ENCODE peak calls at places on chromosome 6, in five cellular contexts. One of them, this sample, is unnamed.

GRCh38 chr6:134984821-134985220 is 34.9 kb upstream of the ALDH8A1 start:
- DNase-seq in activated naive CD4-positive, alpha-beta T cell treated with anti-CD3 and anti-CD28 coated beads for 36 hours: no peak
- DNase-seq in omental fat pad: no peak
- DNase-seq in D341Med: no peak
- DNase-seq in OCI-LY7: no peak
- DNase-seq in this sample: peak; percentile 56

GRCh38 chr6:134097114-134097707 is 44.8 kb upstream of the SLC2A12 start:
- DNase-seq in D341Med: peak; percentile 74
- DNase-seq in OCI-LY7: peak; percentile 70
- DNase-seq in activated naive CD4-positive, alpha-beta T cell treated with anti-CD3 and anti-CD28 coated beads for 36 hours: peak; percentile 80
- DNase-seq in omental fat pad: peak; percentile 41
- DNase-seq in this sample: peak; percentile 87

GRCh38 chr6:168095741-168096250 is 16.8 kb upstream of the FRMD1 start:
- DNase-seq in D341Med: no peak
- DNase-seq in omental fat pad: no peak
- DNase-seq in activated naive CD4-positive, alpha-beta T cell treated with anti-CD3 and anti-CD28 coated beads for 36 hours: no peak
- DNase-seq in OCI-LY7: no peak
- DNase-seq in this sample: no peak

GRCh38 chr6:143405381-143406154 is 44.9 kb downstream of the ADAT2 start:
- DNase-seq in D341Med: no peak
- DNase-seq in activated naive CD4-positive, alpha-beta T cell treated with anti-CD3 and anti-CD28 coated beads for 36 hours: no peak
- DNase-seq in omental fat pad: no peak
- DNase-seq in OCI-LY7: no peak
- DNase-seq in this sample: peak; percentile 26

GRCh38 chr6:169289671-169290408 is 36.2 kb upstream of the THBS2 start:
- DNase-seq in omental fat pad: no peak
- DNase-seq in activated naive CD4-positive, alpha-beta T cell treated with anti-CD3 and anti-CD28 coated beads for 36 hours: no peak
- DNase-seq in OCI-LY7: no peak
- DNase-seq in D341Med: no peak
- DNase-seq in this sample: peak; percentile 57

GRCh38 chr6:44202972-44203750 is 13.6 kb upstream of the MYMX start:
- DNase-seq in D341Med: peak; percentile 20
- DNase-seq in omental fat pad: no peak
- DNase-seq in activated naive CD4-positive, alpha-beta T cell treated with anti-CD3 and anti-CD28 coated beads for 36 hours: no peak
- DNase-seq in OCI-LY7: no peak
- DNase-seq in this sample: peak; percentile 43

GRCh38 chr6:158161566-158162254 is 6.4 kb downstream of the SERAC1 start:
- DNase-seq in omental fat pad: no peak
- DNase-seq in OCI-LY7: no peak
- DNase-seq in D341Med: no peak
- DNase-seq in activated naive CD4-positive, alpha-beta T cell treated with anti-CD3 and anti-CD28 coated beads for 36 hours: no peak
- DNase-seq in this sample: no peak

GRCh38 chr6:31952140-31952805 is 6.4 kb downstream of the CFB start:
- DNase-seq in D341Med: peak; percentile 63
- DNase-seq in OCI-LY7: peak; percentile 44
- DNase-seq in omental fat pad: no peak
- DNase-seq in activated naive CD4-positive, alpha-beta T cell treated with anti-CD3 and anti-CD28 coated beads for 36 hours: peak; percentile 60
- DNase-seq in this sample: peak; percentile 78

GRCh38 chr6:28161410-28162079 is 19.9 kb downstream of the ZKSCAN8 start:
- DNase-seq in D341Med: peak; percentile 88
- DNase-seq in OCI-LY7: peak; percentile 13
- DNase-seq in activated naive CD4-positive, alpha-beta T cell treated with anti-CD3 and anti-CD28 coated beads for 36 hours: peak; percentile 91
- DNase-seq in omental fat pad: peak; percentile 37
- DNase-seq in this sample: peak; percentile 62

GRCh38 chr6:26180346-26180745 is 93.1 kb downstream of the HFE start:
- DNase-seq in omental fat pad: no peak
- DNase-seq in activated naive CD4-positive, alpha-beta T cell treated with anti-CD3 and anti-CD28 coated beads for 36 hours: no peak
- DNase-seq in D341Med: no peak
- DNase-seq in OCI-LY7: no peak
- DNase-seq in this sample: no peak

GRCh38 chr6:82251942-82252341 is 4.4 kb upstream of the IBTK start:
- DNase-seq in omental fat pad: no peak
- DNase-seq in D341Med: no peak
- DNase-seq in activated naive CD4-positive, alpha-beta T cell treated with anti-CD3 and anti-CD28 coated beads for 36 hours: no peak
- DNase-seq in OCI-LY7: peak; percentile 48
- DNase-seq in this sample: peak; percentile 73

GRCh38 chr6:21309791-21310190 is 283.8 kb upstream of the SOX4 start:
- DNase-seq in omental fat pad: no peak
- DNase-seq in OCI-LY7: no peak
- DNase-seq in activated naive CD4-positive, alpha-beta T cell treated with anti-CD3 and anti-CD28 coated beads for 36 hours: no peak
- DNase-seq in D341Med: no peak
- DNase-seq in this sample: peak; percentile 27

GRCh38 chr6:84411060-84411629 is 183.7 kb upstream of the CEP162 start:
- DNase-seq in D341Med: no peak
- DNase-seq in omental fat pad: no peak
- DNase-seq in activated naive CD4-positive, alpha-beta T cell treated with anti-CD3 and anti-CD28 coated beads for 36 hours: no peak
- DNase-seq in OCI-LY7: no peak
- DNase-seq in this sample: peak; percentile 60

GRCh38 chr6:170279977-170280688 is 10.7 kb downstream of the DLL1 start:
- DNase-seq in D341Med: peak; percentile 69
- DNase-seq in omental fat pad: no peak
- DNase-seq in OCI-LY7: no peak
- DNase-seq in activated naive CD4-positive, alpha-beta T cell treated with anti-CD3 and anti-CD28 coated beads for 36 hours: peak; percentile 54
- DNase-seq in this sample: peak; percentile 21

GRCh38 chr6:20001286-20001685 is 164.1 kb downstream of the ID4 start:
- DNase-seq in activated naive CD4-positive, alpha-beta T cell treated with anti-CD3 and anti-CD28 coated beads for 36 hours: no peak
- DNase-seq in OCI-LY7: no peak
- DNase-seq in D341Med: no peak
- DNase-seq in omental fat pad: no peak
- DNase-seq in this sample: no peak

GRCh38 chr6:39808934-39809333 is 16.8 kb downstream of the DAAM2 start:
- DNase-seq in activated naive CD4-positive, alpha-beta T cell treated with anti-CD3 and anti-CD28 coated beads for 36 hours: no peak
- DNase-seq in omental fat pad: no peak
- DNase-seq in D341Med: no peak
- DNase-seq in OCI-LY7: no peak
- DNase-seq in this sample: no peak

GRCh38 chr6:167997642-167998041 is at the start of gene KIF25:
- DNase-seq in omental fat pad: no peak
- DNase-seq in OCI-LY7: no peak
- DNase-seq in D341Med: no peak
- DNase-seq in activated naive CD4-positive, alpha-beta T cell treated with anti-CD3 and anti-CD28 coated beads for 36 hours: no peak
- DNase-seq in this sample: no peak

GRCh38 chr6:25991785-25992412 is 29.3 kb downstream of the TRIM38 start:
- DNase-seq in OCI-LY7: peak; percentile 74
- DNase-seq in omental fat pad: no peak
- DNase-seq in D341Med: no peak
- DNase-seq in activated naive CD4-positive, alpha-beta T cell treated with anti-CD3 and anti-CD28 coated beads for 36 hours: peak; percentile 44
- DNase-seq in this sample: peak; percentile 69

GRCh38 chr6:6829872-6830683 is 241.6 kb downstream of the LY86 start:
- DNase-seq in D341Med: no peak
- DNase-seq in OCI-LY7: no peak
- DNase-seq in activated naive CD4-positive, alpha-beta T cell treated with anti-CD3 and anti-CD28 coated beads for 36 hours: no peak
- DNase-seq in omental fat pad: no peak
- DNase-seq in this sample: no peak

GRCh38 chr6:106339334-106340029 is 13.9 kb upstream of the ATG5 start:
- DNase-seq in activated naive CD4-positive, alpha-beta T cell treated with anti-CD3 and anti-CD28 coated beads for 36 hours: peak; percentile 68
- DNase-seq in D341Med: peak; percentile 82
- DNase-seq in OCI-LY7: peak; percentile 65
- DNase-seq in omental fat pad: no peak
- DNase-seq in this sample: peak; percentile 78

GRCh38 chr6:14671261-14671681 is 553.7 kb downstream of the CD83 start:
- DNase-seq in omental fat pad: no peak
- DNase-seq in D341Med: no peak
- DNase-seq in OCI-LY7: no peak
- DNase-seq in activated naive CD4-positive, alpha-beta T cell treated with anti-CD3 and anti-CD28 coated beads for 36 hours: no peak
- DNase-seq in this sample: peak; percentile 84

GRCh38 chr6:132919476-132919875 is 105.1 kb downstream of the RPS12 start:
- DNase-seq in activated naive CD4-positive, alpha-beta T cell treated with anti-CD3 and anti-CD28 coated beads for 36 hours: no peak
- DNase-seq in omental fat pad: no peak
- DNase-seq in D341Med: no peak
- DNase-seq in OCI-LY7: no peak
- DNase-seq in this sample: peak; percentile 97

GRCh38 chr6:33978593-33979150 is 167.2 kb downstream of the GRM4 start:
- DNase-seq in omental fat pad: no peak
- DNase-seq in OCI-LY7: no peak
- DNase-seq in D341Med: no peak
- DNase-seq in activated naive CD4-positive, alpha-beta T cell treated with anti-CD3 and anti-CD28 coated beads for 36 hours: no peak
- DNase-seq in this sample: no peak

GRCh38 chr6:139846538-139847321 is 472.3 kb upstream of the CITED2 start:
- DNase-seq in activated naive CD4-positive, alpha-beta T cell treated with anti-CD3 and anti-CD28 coated beads for 36 hours: no peak
- DNase-seq in D341Med: no peak
- DNase-seq in omental fat pad: no peak
- DNase-seq in OCI-LY7: no peak
- DNase-seq in this sample: no peak

GRCh38 chr6:116518621-116519020 is 7.2 kb downstream of the CALHM5 start:
- DNase-seq in activated naive CD4-positive, alpha-beta T cell treated with anti-CD3 and anti-CD28 coated beads for 36 hours: no peak
- DNase-seq in omental fat pad: no peak
- DNase-seq in D341Med: no peak
- DNase-seq in OCI-LY7: no peak
- DNase-seq in this sample: no peak

GRCh38 chr6:8064638-8065518 is 689 bp upstream of the BLOC1S5 start:
- DNase-seq in OCI-LY7: no peak
- DNase-seq in omental fat pad: no peak
- DNase-seq in D341Med: no peak
- DNase-seq in activated naive CD4-positive, alpha-beta T cell treated with anti-CD3 and anti-CD28 coated beads for 36 hours: peak; percentile 12
- DNase-seq in this sample: no peak

GRCh38 chr6:36349240-36349639 is 12.6 kb upstream of the BNIP5 start:
- DNase-seq in D341Med: no peak
- DNase-seq in activated naive CD4-positive, alpha-beta T cell treated with anti-CD3 and anti-CD28 coated beads for 36 hours: peak; percentile 59
- DNase-seq in omental fat pad: no peak
- DNase-seq in OCI-LY7: peak; percentile 30
- DNase-seq in this sample: no peak

GRCh38 chr6:51678905-51679620 is 408.4 kb downstream of the PKHD1 start:
- DNase-seq in D341Med: no peak
- DNase-seq in activated naive CD4-positive, alpha-beta T cell treated with anti-CD3 and anti-CD28 coated beads for 36 hours: no peak
- DNase-seq in omental fat pad: no peak
- DNase-seq in OCI-LY7: no peak
- DNase-seq in this sample: no peak

GRCh38 chr6:17022604-17023003 is 79.2 kb upstream of the STMND1 start:
- DNase-seq in omental fat pad: no peak
- DNase-seq in OCI-LY7: no peak
- DNase-seq in activated naive CD4-positive, alpha-beta T cell treated with anti-CD3 and anti-CD28 coated beads for 36 hours: no peak
- DNase-seq in D341Med: no peak
- DNase-seq in this sample: no peak

GRCh38 chr6:47261191-47261590 is 48.5 kb downstream of the TNFRSF21 start:
- DNase-seq in OCI-LY7: no peak
- DNase-seq in omental fat pad: no peak
- DNase-seq in activated naive CD4-positive, alpha-beta T cell treated with anti-CD3 and anti-CD28 coated beads for 36 hours: no peak
- DNase-seq in D341Med: no peak
- DNase-seq in this sample: no peak

GRCh38 chr6:131130546-131130925 is 4.7 kb upstream of the AKAP7 start:
- DNase-seq in omental fat pad: no peak
- DNase-seq in D341Med: no peak
- DNase-seq in OCI-LY7: no peak
- DNase-seq in activated naive CD4-positive, alpha-beta T cell treated with anti-CD3 and anti-CD28 coated beads for 36 hours: no peak
- DNase-seq in this sample: no peak

GRCh38 chr6:13624871-13625288 is 9.7 kb downstream of the NOL7 start:
- DNase-seq in OCI-LY7: peak; percentile 67
- DNase-seq in D341Med: peak; percentile 65
- DNase-seq in omental fat pad: no peak
- DNase-seq in activated naive CD4-positive, alpha-beta T cell treated with anti-CD3 and anti-CD28 coated beads for 36 hours: peak; percentile 37
- DNase-seq in this sample: peak; percentile 66

GRCh38 chr6:120357447-120357846 is 976.8 kb downstream of the TBC1D32 start:
- DNase-seq in D341Med: peak; percentile 28
- DNase-seq in OCI-LY7: no peak
- DNase-seq in omental fat pad: no peak
- DNase-seq in activated naive CD4-positive, alpha-beta T cell treated with anti-CD3 and anti-CD28 coated beads for 36 hours: no peak
- DNase-seq in this sample: no peak

GRCh38 chr6:2853766-2854393 is 12.2 kb upstream of the SERPINB1 start:
- DNase-seq in omental fat pad: peak; percentile 75
- DNase-seq in D341Med: no peak
- DNase-seq in activated naive CD4-positive, alpha-beta T cell treated with anti-CD3 and anti-CD28 coated beads for 36 hours: peak; percentile 96
- DNase-seq in OCI-LY7: peak; percentile 70
- DNase-seq in this sample: peak; percentile 78

GRCh38 chr6:153130515-153131036 is 506 bp downstream of the RGS17 start:
- DNase-seq in OCI-LY7: no peak
- DNase-seq in activated naive CD4-positive, alpha-beta T cell treated with anti-CD3 and anti-CD28 coated beads for 36 hours: no peak
- DNase-seq in omental fat pad: no peak
- DNase-seq in D341Med: peak; percentile 64
- DNase-seq in this sample: no peak

This sample was measured in choroid plexus epithelial cell.